ENCODE peak calls at places on chromosomes 11 and 22, in nine cellular contexts. One of them, this sample, is unnamed. For H3K4me1, the result is how much of the 10 kb centered on the place peaks cover.

GRCh38 chr11:100791873-100792272 is 104.8 kb downstream of the ARHGAP42 start:
- DNase-seq in keratinocyte: no peak
- DNase-seq in heart left ventricle: no peak
- DNase-seq in left ventricle myocardium inferior: no peak
- DNase-seq in right atrium auricular region: no peak
- DNase-seq in transverse colon: no peak
- DNase-seq in heart right ventricle: no peak
- DNase-seq in neural progenitor cell: no peak
- DNase-seq in right lobe of liver: no peak
- DNase-seq in this sample: no peak

GRCh38 chr22:43853328-43853931 is 8.9 kb downstream of the SULT4A1 start:
- DNase-seq in keratinocyte: no peak
- DNase-seq in heart left ventricle: no peak
- DNase-seq in left ventricle myocardium inferior: no peak
- DNase-seq in right atrium auricular region: no peak
- DNase-seq in transverse colon: no peak
- DNase-seq in heart right ventricle: no peak
- DNase-seq in neural progenitor cell: no peak
- DNase-seq in right lobe of liver: no peak
- DNase-seq in this sample: no peak

GRCh38 chr22:48310740-48311139 is 1516.9 kb downstream of the BRD1 start:
- DNase-seq in keratinocyte: no peak
- DNase-seq in heart left ventricle: no peak
- DNase-seq in left ventricle myocardium inferior: no peak
- DNase-seq in right atrium auricular region: peak
- DNase-seq in transverse colon: no peak
- DNase-seq in heart right ventricle: no peak
- DNase-seq in neural progenitor cell: no peak
- DNase-seq in right lobe of liver: no peak
- DNase-seq in this sample: no peak

GRCh38 chr22:37218771-37219411 is 6.6 kb upstream of the SSTR3 start:
- DNase-seq in keratinocyte: no peak
- DNase-seq in heart left ventricle: no peak
- DNase-seq in left ventricle myocardium inferior: no peak
- DNase-seq in right atrium auricular region: no peak
- DNase-seq in transverse colon: peak
- DNase-seq in heart right ventricle: no peak
- DNase-seq in neural progenitor cell: no peak
- DNase-seq in right lobe of liver: no peak
- DNase-seq in this sample: no peak

GRCh38 chr11:71548716-71549151 is 514 bp downstream of the KRTAP5-9 start:
- DNase-seq in keratinocyte: no peak
- DNase-seq in heart left ventricle: no peak
- DNase-seq in left ventricle myocardium inferior: no peak
- DNase-seq in right atrium auricular region: no peak
- DNase-seq in transverse colon: no peak
- DNase-seq in heart right ventricle: no peak
- DNase-seq in neural progenitor cell: peak
- DNase-seq in right lobe of liver: no peak
- DNase-seq in this sample: no peak

GRCh38 chr11:6927030-6927617 is 898 bp downstream of the ZNF215 start:
- DNase-seq in keratinocyte: no peak
- DNase-seq in heart left ventricle: no peak
- DNase-seq in left ventricle myocardium inferior: no peak
- DNase-seq in right atrium auricular region: no peak
- DNase-seq in transverse colon: peak
- DNase-seq in heart right ventricle: no peak
- DNase-seq in neural progenitor cell: no peak
- DNase-seq in right lobe of liver: no peak
- DNase-seq in this sample: no peak

GRCh38 chr22:25160120-25160996 is 39.3 kb upstream of the CRYBB3 start:
- DNase-seq in keratinocyte: no peak
- DNase-seq in heart left ventricle: no peak
- DNase-seq in left ventricle myocardium inferior: no peak
- DNase-seq in right atrium auricular region: no peak
- DNase-seq in transverse colon: no peak
- DNase-seq in heart right ventricle: no peak
- DNase-seq in neural progenitor cell: no peak
- DNase-seq in right lobe of liver: no peak
- DNase-seq in this sample: no peak

GRCh38 chr11:123174196-123175183 is 20.6 kb downstream of the CLMP start:
- DNase-seq in keratinocyte: peak
- DNase-seq in heart left ventricle: peak
- DNase-seq in left ventricle myocardium inferior: no peak
- DNase-seq in right atrium auricular region: peak
- DNase-seq in transverse colon: peak
- DNase-seq in heart right ventricle: no peak
- DNase-seq in neural progenitor cell: peak
- DNase-seq in right lobe of liver: no peak
- DNase-seq in this sample: no peak

GRCh38 chr22:39503590-39503989 is 1.5 kb downstream of the MIEF1 start:
- DNase-seq in keratinocyte: no peak
- DNase-seq in heart left ventricle: no peak
- DNase-seq in left ventricle myocardium inferior: no peak
- DNase-seq in right atrium auricular region: no peak
- DNase-seq in transverse colon: no peak
- DNase-seq in heart right ventricle: no peak
- DNase-seq in neural progenitor cell: no peak
- DNase-seq in right lobe of liver: no peak
- DNase-seq in this sample: no peak
- TF ChIP-seq CTCF in keratinocyte: no peak
- TF ChIP-seq CTCF in heart left ventricle: no peak
- TF ChIP-seq CTCF in left ventricle myocardium inferior: no peak
- TF ChIP-seq CTCF in right atrium auricular region: no peak
- TF ChIP-seq CTCF in transverse colon: no peak
- TF ChIP-seq CTCF in heart right ventricle: no peak
- TF ChIP-seq CTCF in neural progenitor cell: no peak
- TF ChIP-seq CTCF in right lobe of liver: no peak
- TF ChIP-seq CTCF in this sample: no peak

DNA sequence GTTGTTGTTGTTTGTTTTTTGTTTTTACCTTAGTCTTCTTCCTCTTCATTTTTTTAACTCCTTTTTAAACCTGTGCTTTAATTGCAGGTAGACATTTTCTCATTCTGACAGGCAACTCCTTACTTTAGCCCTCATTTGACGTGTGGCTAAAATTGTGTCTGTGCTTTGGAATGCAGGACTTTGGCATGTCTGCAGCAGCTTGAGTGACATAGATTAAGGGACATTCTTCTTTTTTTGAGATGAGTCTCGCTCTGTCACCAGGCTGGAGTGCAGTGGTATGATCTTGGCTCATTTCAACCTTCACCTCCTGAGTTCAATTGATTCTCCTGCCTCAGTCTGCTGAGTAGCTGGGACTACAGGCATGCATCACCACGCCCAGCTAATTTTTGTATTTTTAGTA is 100.8 kb downstream of the FAT3 start:
- DNase-seq in keratinocyte: no peak
- DNase-seq in heart left ventricle: no peak
- DNase-seq in left ventricle myocardium inferior: no peak
- DNase-seq in right atrium auricular region: no peak
- DNase-seq in transverse colon: no peak
- DNase-seq in heart right ventricle: no peak
- DNase-seq in neural progenitor cell: no peak
- DNase-seq in right lobe of liver: no peak
- DNase-seq in this sample: no peak
- H3K4me3 ChIP-seq in keratinocyte: no peak
- H3K4me3 ChIP-seq in heart left ventricle: no peak
- H3K4me3 ChIP-seq in left ventricle myocardium inferior: no peak
- H3K4me3 ChIP-seq in right atrium auricular region: no peak
- H3K4me3 ChIP-seq in transverse colon: no peak
- H3K4me3 ChIP-seq in heart right ventricle: no peak
- H3K4me3 ChIP-seq in neural progenitor cell: no peak
- H3K4me3 ChIP-seq in right lobe of liver: no peak
- H3K4me3 ChIP-seq in this sample: no peak

DNA sequence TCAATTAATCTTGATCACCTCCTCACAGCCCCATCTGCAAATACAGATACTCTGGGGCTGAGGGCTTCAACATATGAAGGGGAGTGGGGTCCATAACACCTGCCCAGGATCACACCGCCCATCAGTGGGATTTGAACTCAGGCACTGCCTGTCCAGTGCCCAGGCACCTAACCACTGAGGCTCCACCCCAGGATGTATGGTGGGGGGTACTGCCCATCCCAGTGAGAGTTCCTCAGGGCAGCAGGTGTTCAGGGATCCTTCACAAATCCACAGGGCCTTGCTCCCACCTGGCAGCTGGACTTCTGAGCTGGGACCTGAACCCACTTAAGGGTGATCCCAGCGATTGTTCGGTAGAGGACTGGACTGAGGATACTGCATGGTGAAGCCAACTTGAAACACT is 33.2 kb downstream of the PRDM11 start:
- DNase-seq in keratinocyte: no peak
- DNase-seq in heart left ventricle: no peak
- DNase-seq in left ventricle myocardium inferior: no peak
- DNase-seq in right atrium auricular region: no peak
- DNase-seq in transverse colon: no peak
- DNase-seq in heart right ventricle: no peak
- DNase-seq in neural progenitor cell: no peak
- DNase-seq in right lobe of liver: no peak
- DNase-seq in this sample: no peak
- H3K4me1 ChIP-seq in keratinocyte: under half
- H3K4me1 ChIP-seq in heart left ventricle: under half
- H3K4me1 ChIP-seq in left ventricle myocardium inferior: under half
- H3K4me1 ChIP-seq in right atrium auricular region: under half
- H3K4me1 ChIP-seq in transverse colon: under half
- H3K4me1 ChIP-seq in heart right ventricle: under half
- H3K4me1 ChIP-seq in neural progenitor cell: under half
- H3K4me1 ChIP-seq in right lobe of liver: under half
- H3K4me1 ChIP-seq in this sample: under half

GRCh38 chr11:66045177-66045639 is 3.8 kb downstream of the GAL3ST3 start:
- DNase-seq in keratinocyte: no peak
- DNase-seq in heart left ventricle: peak
- DNase-seq in left ventricle myocardium inferior: peak
- DNase-seq in right atrium auricular region: peak
- DNase-seq in transverse colon: peak
- DNase-seq in heart right ventricle: peak
- DNase-seq in neural progenitor cell: peak
- DNase-seq in right lobe of liver: peak
- DNase-seq in this sample: peak
- TF ChIP-seq CTCF in keratinocyte: peak
- TF ChIP-seq CTCF in heart left ventricle: peak
- TF ChIP-seq CTCF in left ventricle myocardium inferior: peak
- TF ChIP-seq CTCF in right atrium auricular region: peak
- TF ChIP-seq CTCF in transverse colon: peak
- TF ChIP-seq CTCF in heart right ventricle: peak
- TF ChIP-seq CTCF in neural progenitor cell: peak
- TF ChIP-seq CTCF in right lobe of liver: peak
- TF ChIP-seq CTCF in this sample: peak

GRCh38 chr22:21753374-21754111 is 17.9 kb upstream of the YPEL1 start:
- DNase-seq in keratinocyte: no peak
- DNase-seq in heart left ventricle: no peak
- DNase-seq in left ventricle myocardium inferior: no peak
- DNase-seq in right atrium auricular region: no peak
- DNase-seq in transverse colon: no peak
- DNase-seq in heart right ventricle: no peak
- DNase-seq in neural progenitor cell: no peak
- DNase-seq in right lobe of liver: no peak
- DNase-seq in this sample: no peak

GRCh38 chr22:21752276-21752675 is 16.7 kb upstream of the YPEL1 start:
- DNase-seq in keratinocyte: no peak
- DNase-seq in heart left ventricle: no peak
- DNase-seq in left ventricle myocardium inferior: no peak
- DNase-seq in right atrium auricular region: no peak
- DNase-seq in transverse colon: no peak
- DNase-seq in heart right ventricle: no peak
- DNase-seq in neural progenitor cell: no peak
- DNase-seq in right lobe of liver: no peak
- DNase-seq in this sample: no peak

GRCh38 chr22:21758056-21758455 is 22.5 kb upstream of the YPEL1 start:
- DNase-seq in keratinocyte: no peak
- DNase-seq in heart left ventricle: no peak
- DNase-seq in left ventricle myocardium inferior: no peak
- DNase-seq in right atrium auricular region: no peak
- DNase-seq in transverse colon: no peak
- DNase-seq in heart right ventricle: no peak
- DNase-seq in neural progenitor cell: no peak
- DNase-seq in right lobe of liver: no peak
- DNase-seq in this sample: no peak

GRCh38 chr22:21755855-21756284 is 20.3 kb upstream of the YPEL1 start:
- DNase-seq in keratinocyte: no peak
- DNase-seq in heart left ventricle: no peak
- DNase-seq in left ventricle myocardium inferior: no peak
- DNase-seq in right atrium auricular region: no peak
- DNase-seq in transverse colon: no peak
- DNase-seq in heart right ventricle: no peak
- DNase-seq in neural progenitor cell: no peak
- DNase-seq in right lobe of liver: no peak
- DNase-seq in this sample: no peak

DNA sequence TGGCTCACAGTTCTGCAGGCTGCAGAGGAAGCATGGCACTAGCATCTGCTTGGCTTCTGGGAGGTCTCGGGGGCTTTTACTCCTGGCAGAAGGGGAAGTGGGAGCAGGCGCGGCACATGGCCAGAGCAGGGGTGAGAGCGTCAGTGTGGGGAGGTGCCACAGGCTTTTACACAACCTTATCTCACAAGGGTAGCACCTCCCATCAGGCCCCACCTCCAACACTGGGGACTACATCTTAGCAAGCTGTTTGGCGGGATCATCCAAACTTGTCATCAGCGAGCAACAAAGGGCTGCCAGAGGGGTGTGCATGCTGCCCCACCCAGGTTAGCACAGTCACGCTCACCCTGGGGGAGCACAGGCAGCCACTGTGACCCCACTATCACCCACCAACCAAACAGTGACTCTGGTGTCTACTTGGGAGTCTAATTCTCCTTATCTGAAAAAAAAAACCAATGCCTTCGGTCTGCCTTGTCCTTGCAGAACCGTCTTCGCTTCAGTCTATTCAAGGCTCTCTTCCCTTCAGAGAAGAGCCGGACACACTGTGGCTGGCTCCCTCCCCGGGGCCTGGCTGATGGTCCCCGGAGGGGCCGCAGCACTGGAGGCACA is 19.0 kb upstream of the YPEL1 start:
- DNase-seq in keratinocyte: no peak
- DNase-seq in heart left ventricle: no peak
- DNase-seq in left ventricle myocardium inferior: peak
- DNase-seq in right atrium auricular region: peak
- DNase-seq in transverse colon: no peak
- DNase-seq in heart right ventricle: no peak
- DNase-seq in neural progenitor cell: no peak
- DNase-seq in right lobe of liver: no peak
- DNase-seq in this sample: no peak
- H3K4me3 ChIP-seq in keratinocyte: no peak
- H3K4me3 ChIP-seq in heart left ventricle: peak
- H3K4me3 ChIP-seq in left ventricle myocardium inferior: peak
- H3K4me3 ChIP-seq in right atrium auricular region: no peak
- H3K4me3 ChIP-seq in transverse colon: no peak
- H3K4me3 ChIP-seq in heart right ventricle: no peak
- H3K4me3 ChIP-seq in neural progenitor cell: no peak
- H3K4me3 ChIP-seq in right lobe of liver: no peak
- H3K4me3 ChIP-seq in this sample: no peak

This sample was measured in body of pancreas.